ENCODE peak calls at places on chromosomes 13 and 19, in six cellular contexts. H is endothelial cell of umbilical vein, L is A549, X is K562, G is HepG2, Q is GM12878. S is an unnamed sample.

GRCh38 chr19:12788682-12789097 is 2.6 kb upstream of the JUNB start:
- DNase-seq in Q (peak), H (peak), X (peak), G (peak), L (peak), S (peak)

GRCh38 chr13:31913459-31913858 is 118.1 kb upstream of the FRY start:
- DNase-seq in Q (no peak), H (no peak), L (no peak), G (no peak), X (no peak), S (peak)

GRCh38 chr13:106917024-106917491 is 349.1 kb upstream of the ARGLU1 start:
- DNase-seq in L (no peak), G (no peak), X (no peak), Q (no peak), H (no peak), S (no peak)

GRCh38 chr13:49791753-49792549 is 531 bp downstream of the KPNA3 start:
- DNase-seq in G (no peak), X (peak), Q (no peak), L (peak), H (no peak), S (peak)

GRCh38 chr13:73954808-73955207 is 179.4 kb downstream of the KLF12 start:
- DNase-seq in H (no peak), L (no peak), Q (no peak), X (no peak), G (no peak), S (no peak)

GRCh38 chr19:19239675-19240074 is 27.9 kb downstream of the NCAN start:
- DNase-seq in H (no peak), X (no peak), L (no peak), Q (no peak), G (no peak), S (no peak)

GRCh38 chr13:24605923-24606372 is 74.3 kb upstream of the ATP12A start:
- DNase-seq in L (peak), H (no peak), Q (no peak), G (peak), X (peak), S (peak)

GRCh38 chr13:78649997-78650724 is 8.8 kb downstream of the OBI1 start:
- DNase-seq in X (peak), L (no peak), G (no peak), H (peak), Q (no peak), S (peak)

GRCh38 chr19:43504426-43505185 is at the start of gene PHLDB3:
- DNase-seq in H (peak), Q (no peak), L (no peak), X (peak), G (peak), S (no peak)

GRCh38 chr13:76822691-76823267 is 63.4 kb downstream of the KCTD12 start:
- DNase-seq in X (no peak), G (no peak), H (peak), Q (no peak), L (peak), S (peak)

GRCh38 chr19:57056972-57057371 is 62.8 kb upstream of the USP29 start:
- DNase-seq in G (no peak), L (no peak), X (no peak), H (no peak), Q (no peak), S (no peak)

GRCh38 chr19:2061093-2061935 is 10.3 kb upstream of the MKNK2 start:
- DNase-seq in G (peak), L (peak), Q (peak), X (peak), H (peak), S (peak)

GRCh38 chr19:48152552-48152951 is 17.6 kb downstream of the LIG1 start:
- DNase-seq in L (peak), G (peak), H (peak), Q (no peak), X (peak), S (peak)

GRCh38 chr13:31818236-31818635 is 78.9 kb downstream of the RXFP2 start:
- DNase-seq in X (no peak), G (no peak), Q (no peak), H (no peak), L (no peak), S (no peak)

GRCh38 chr13:77416666-77417212 is 89.8 kb upstream of the MYCBP2 start:
- DNase-seq in X (no peak), G (no peak), H (no peak), Q (no peak), L (no peak), S (no peak)

GRCh38 chr13:108508263-108508662 is 121.1 kb upstream of the MYO16 start:
- DNase-seq in L (peak), Q (no peak), H (no peak), G (peak), X (peak), S (peak)

GRCh38 chr13:98429977-98430785 is 146.7 kb downstream of the STK24 start:
- DNase-seq in G (no peak), X (no peak), H (no peak), L (no peak), Q (no peak), S (peak)

GRCh38 chr19:50461066-50461875 is 15.0 kb upstream of the EMC10 start:
- DNase-seq in L (peak), H (peak), Q (peak), X (peak), G (peak), S (peak)

GRCh38 chr19:55080915-55081772 is 5.5 kb downstream of the EPS8L1 start:
- DNase-seq in G (peak), Q (peak), H (peak), X (peak), L (peak), S (peak)

GRCh38 chr19:4622695-4623421 is 16.5 kb upstream of the TNFAIP8L1 start:
- DNase-seq in Q (no peak), L (no peak), X (peak), G (peak), H (no peak), S (no peak)

GRCh38 chr19:55584871-55585270 is 4.2 kb upstream of the ZNF579 start:
- DNase-seq in X (no peak), H (no peak), G (no peak), Q (no peak), L (no peak), S (no peak)

GRCh38 chr13:78341032-78341431 is 262.3 kb downstream of the POU4F1 start:
- DNase-seq in L (no peak), X (no peak), H (no peak), G (no peak), Q (no peak), S (no peak)

GRCh38 chr13:26964278-26965057 is 203.9 kb upstream of the GPR12 start:
- DNase-seq in L (no peak), G (no peak), Q (no peak), H (no peak), X (no peak), S (peak)

GRCh38 chr19:40216777-40217026 is 1.5 kb downstream of the TTC9B start:
- DNase-seq in H (no peak), Q (no peak), G (no peak), X (no peak), L (no peak), S (no peak)

GRCh38 chr13:110538632-110539031 is 22.9 kb downstream of the RAB20 start:
- DNase-seq in Q (no peak), L (no peak), H (no peak), G (no peak), X (no peak), S (peak)

GRCh38 chr13:85236431-85236830 is 562.8 kb downstream of the SLITRK6 start:
- DNase-seq in L (peak), H (peak), Q (no peak), X (no peak), G (no peak), S (no peak)

GRCh38 chr13:34425307-34425949 is 516.6 kb upstream of the NBEA start:
- DNase-seq in X (no peak), L (no peak), Q (no peak), H (no peak), G (no peak), S (no peak)

GRCh38 chr13:22761709-22762108 is 419.1 kb upstream of the SGCG start:
- DNase-seq in X (no peak), L (no peak), H (no peak), G (no peak), Q (no peak), S (no peak)

GRCh38 chr13:22758245-22758644 is 422.5 kb upstream of the SGCG start:
- DNase-seq in H (no peak), X (no peak), Q (no peak), L (no peak), G (no peak), S (no peak)

GRCh38 chr13:22757530-22758120 is 423.2 kb upstream of the SGCG start:
- DNase-seq in G (no peak), H (no peak), X (peak), Q (no peak), L (peak), S (peak)
- TF ChIP-seq CTCF in G (peak), H (no peak), X (no peak), Q (no peak), L (peak), S (no peak)

GRCh38 chr13:46383383-46383782 is 3.7 kb downstream of the RUBCNL start:
- DNase-seq in X (no peak), Q (no peak), L (no peak), G (no peak), H (no peak), S (no peak)

GRCh38 chr13:46385946-46386345 is 1.1 kb downstream of the RUBCNL start:
- DNase-seq in L (no peak), X (no peak), H (no peak), G (no peak), Q (no peak), S (no peak)

GRCh38 chr13:46378411-46378810 is 8.6 kb downstream of the RUBCNL start:
- DNase-seq in X (peak), L (no peak), H (no peak), Q (no peak), G (no peak), S (peak)

GRCh38 chr13:46380242-46380641 is 6.8 kb downstream of the RUBCNL start:
- DNase-seq in H (no peak), X (no peak), G (no peak), Q (no peak), L (no peak), S (no peak)

DNA sequence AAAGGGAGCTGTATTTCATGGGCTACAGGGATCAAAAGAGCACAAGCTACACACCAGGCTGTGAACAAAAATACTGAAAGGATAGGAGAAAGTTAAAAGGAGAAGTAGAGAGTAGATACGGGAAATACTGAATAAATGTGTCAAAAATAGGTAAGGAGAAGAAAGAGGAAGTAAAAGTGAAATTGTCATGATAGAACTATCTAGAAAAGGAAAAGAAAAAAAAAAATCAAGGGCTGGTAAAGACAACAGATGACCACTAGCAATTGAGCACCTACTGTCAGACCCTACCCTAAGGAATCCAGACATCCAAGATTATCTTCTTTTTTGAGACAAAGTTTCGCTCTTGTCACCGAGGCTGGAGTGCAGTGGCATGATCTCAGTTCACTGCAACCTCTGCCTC is 4.8 kb downstream of the RUBCNL start:
- DNase-seq in G (no peak), Q (no peak), X (no peak), H (no peak), L (no peak), S (peak)
- TF ChIP-seq MYC in G (no peak), Q (no peak), X (no peak), H (no peak), L (no peak), S (no peak)

GRCh38 chr13:112102243-112102642 is 35.3 kb downstream of the SOX1 start:
- DNase-seq in X (no peak), L (no peak), Q (no peak), G (peak), H (no peak), S (peak)
- TF ChIP-seq CTCF in X (peak), L (no peak), Q (no peak), G (no peak), H (no peak), S (peak)

GRCh38 chr19:3433805-3434540 is 46.4 kb downstream of the SMIM24 start:
- DNase-seq in H (no peak), G (no peak), L (no peak), X (no peak), Q (no peak), S (no peak)

GRCh38 chr19:3426433-3426832 is 53.9 kb downstream of the SMIM24 start:
- DNase-seq in H (no peak), L (no peak), Q (no peak), G (no peak), X (no peak), S (no peak)

GRCh38 chr19:3434630-3435553 is 45.4 kb downstream of the SMIM24 start:
- DNase-seq in L (peak), G (peak), H (peak), Q (peak), X (peak), S (peak)

GRCh38 chr19:3433313-3433712 is 47.0 kb downstream of the SMIM24 start:
- DNase-seq in H (no peak), Q (no peak), L (no peak), G (no peak), X (no peak), S (no peak)

DNA sequence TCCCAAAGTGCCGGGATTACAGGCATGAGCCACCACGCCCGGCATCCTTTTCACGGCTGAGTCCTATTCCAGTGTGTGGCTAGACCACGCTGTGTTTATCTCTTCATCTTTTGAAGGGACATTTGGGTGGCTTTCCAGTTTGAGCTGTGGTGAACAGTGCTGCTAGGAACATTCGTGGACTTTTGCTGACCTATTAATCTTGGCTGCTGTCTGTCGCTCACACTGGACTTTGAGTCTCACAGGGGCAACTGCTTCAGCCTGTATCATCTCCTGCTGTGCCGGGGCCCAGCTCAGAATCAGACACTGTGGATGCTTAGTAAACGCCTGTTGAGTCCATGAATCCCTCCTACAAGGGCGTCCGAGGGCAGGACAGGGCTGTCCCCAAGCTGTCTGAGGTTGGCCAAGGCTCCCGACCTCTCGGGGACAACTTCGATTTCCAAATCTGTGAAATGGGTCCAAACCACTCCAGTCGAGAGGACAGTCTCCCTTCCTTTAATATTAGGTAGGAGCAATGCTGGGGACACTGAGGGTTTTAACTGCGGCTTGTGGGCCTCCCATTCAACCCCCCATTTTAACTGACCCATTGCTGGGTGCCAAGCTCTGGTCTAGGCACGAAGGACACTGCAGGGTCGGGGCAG is 48.4 kb downstream of the SMIM24 start:
- DNase-seq in X (no peak), L (no peak), G (no peak), Q (no peak), H (no peak), S (no peak)
- TF ChIP-seq MYC in X (no peak), L (no peak), G (no peak), Q (no peak), H (no peak), S (no peak)

DNA sequence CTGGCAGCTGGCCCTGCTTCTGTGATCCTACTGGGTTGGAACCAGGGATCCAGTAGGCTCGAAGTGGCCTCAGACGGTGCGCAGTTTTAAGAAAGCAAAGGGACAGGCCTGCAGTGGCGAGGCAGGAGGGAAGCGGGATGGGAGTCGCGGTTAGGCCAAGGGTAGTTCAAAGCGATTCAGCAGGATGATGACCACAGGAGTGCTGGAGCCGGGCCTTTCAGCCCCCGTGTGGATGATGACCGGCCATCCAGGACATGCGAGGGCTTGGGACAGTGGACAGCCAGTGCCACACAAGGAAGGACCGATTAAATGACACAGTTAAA is 853 bp downstream of the RNASEH2B start:
- DNase-seq in X (peak), L (peak), G (peak), Q (no peak), H (peak), S (peak)
- TF ChIP-seq CTCF in X (no peak), L (no peak), G (peak), Q (no peak), H (no peak), S (no peak)

S was measured in NB4.